ENCODE peak calls at places on chromosomes 4 and X, in eight cellular contexts. Q is right lobe of liver; G is BE2C; U is occipital lobe; E is astrocyte of the spinal cord; B is NCI-H1436; W is stimulated activated CD8-positive, alpha-beta memory T cell treated with anti-CD3 and anti-CD28 coated beads, Interleukin-15, amount 100 ng/mL, for 24 hours; O is germinal center. M is an unnamed sample.

GRCh38 chr4:138911903-138912713 is 103.5 kb upstream of the NOCT start:
- DNase-seq in Q (no peak), G (peak), U (no peak), E (no peak), B (peak), W (no peak), O (no peak), M (no peak)

GRCh38 chr4:34181311-34181808 is 2063.0 kb downstream of the ARAP2 start:
- DNase-seq in Q (no peak), G (no peak), U (no peak), E (peak), B (no peak), W (no peak), O (no peak), M (peak)

GRCh38 chrX:119763175-119763574 is 4.8 kb downstream of the SOWAHD start:
- DNase-seq in Q (no peak), G (no peak), U (no peak), E (peak), B (no peak), W (no peak), O (no peak), M (peak)

GRCh38 chr4:96295143-96295763 is 455.4 kb downstream of the PDHA2 start:
- DNase-seq in Q (no peak), G (peak), U (no peak), E (no peak), B (no peak), W (no peak), O (no peak), M (no peak)

GRCh38 chrX:133337250-133337649 is 78.0 kb downstream of the GPC4 start:
- DNase-seq in Q (no peak), G (no peak), U (no peak), E (no peak), B (no peak), W (no peak), O (no peak), M (no peak)

GRCh38 chr4:38510201-38510600 is 153.8 kb upstream of the KLF3 start:
- DNase-seq in Q (no peak), G (no peak), U (no peak), E (no peak), B (no peak), W (no peak), O (no peak), M (no peak)

GRCh38 chr4:26958925-26959653 is 98.4 kb downstream of the STIM2 start:
- DNase-seq in Q (no peak), G (no peak), U (no peak), E (no peak), B (no peak), W (no peak), O (no peak), M (no peak)

GRCh38 chr4:5969336-5969735 is 48.9 kb downstream of the C4orf50 start:
- DNase-seq in Q (no peak), G (no peak), U (no peak), E (no peak), B (no peak), W (no peak), O (no peak), M (no peak)

GRCh38 chrX:154411322-154411980 is at the start of gene TAFAZZIN:
- DNase-seq in Q (peak), G (peak), U (peak), E (peak), B (peak), W (peak), O (peak), M (no peak)

GRCh38 chrX:136658151-136658550 is 10.2 kb downstream of the CD40LG start:
- DNase-seq in Q (no peak), G (no peak), U (no peak), E (no peak), B (no peak), W (no peak), O (no peak), M (no peak)

GRCh38 chr4:78356251-78356650 is 195.3 kb upstream of the ANXA3 start:
- DNase-seq in Q (no peak), G (no peak), U (no peak), E (peak), B (no peak), W (no peak), O (no peak), M (no peak)

GRCh38 chr4:80831383-80832361 is 198.8 kb upstream of the BMP3 start:
- DNase-seq in Q (no peak), G (no peak), U (no peak), E (peak), B (no peak), W (no peak), O (no peak), M (no peak)

GRCh38 chrX:71547339-71547738 is 14.4 kb downstream of the OGT start:
- DNase-seq in Q (no peak), G (no peak), U (no peak), E (no peak), B (no peak), W (no peak), O (no peak), M (no peak)

GRCh38 chr4:36281384-36282106 is at the start of gene DTHD1:
- DNase-seq in Q (no peak), G (no peak), U (no peak), E (no peak), B (no peak), W (no peak), O (no peak), M (no peak)

GRCh38 chr4:1075266-1075665 is 38.1 kb downstream of the RNF212 start:
- DNase-seq in Q (no peak), G (no peak), U (no peak), E (no peak), B (no peak), W (no peak), O (no peak), M (no peak)

GRCh38 chr4:121758896-121759568 is 5.9 kb downstream of the SMIM43 start:
- DNase-seq in Q (no peak), G (no peak), U (no peak), E (no peak), B (no peak), W (no peak), O (no peak), M (no peak)

GRCh38 chr4:155426953-155427352 is 50.2 kb upstream of the MAP9 start:
- DNase-seq in Q (no peak), G (no peak), U (no peak), E (no peak), B (no peak), W (no peak), O (no peak), M (no peak)

GRCh38 chr4:79597266-79597665 is 189.2 kb upstream of the GK2 start:
- DNase-seq in Q (no peak), G (peak), U (no peak), E (peak), B (no peak), W (no peak), O (no peak), M (peak)

GRCh38 chrX:24113161-24113560 is 36.4 kb upstream of the ZFX start:
- DNase-seq in Q (no peak), G (no peak), U (no peak), E (no peak), B (no peak), W (no peak), O (no peak), M (no peak)

GRCh38 chrX:129462707-129463106 is 60.6 kb downstream of the SMARCA1 start:
- DNase-seq in Q (no peak), G (no peak), U (no peak), E (no peak), B (no peak), W (no peak), O (no peak), M (no peak)

GRCh38 chr4:100540156-100540555 is 22.3 kb upstream of the EMCN start:
- DNase-seq in Q (no peak), G (no peak), U (no peak), E (no peak), B (no peak), W (no peak), O (peak), M (no peak)

GRCh38 chr4:85677286-85677685 is 202.3 kb downstream of the ARHGAP24 start:
- DNase-seq in Q (no peak), G (peak), U (no peak), E (no peak), B (no peak), W (no peak), O (no peak), M (no peak)

GRCh38 chr4:177235026-177235425 is 74.6 kb upstream of the NEIL3 start:
- DNase-seq in Q (no peak), G (no peak), U (no peak), E (peak), B (no peak), W (no peak), O (no peak), M (peak)

GRCh38 chr4:81722229-81722900 is 250.7 kb upstream of the RASGEF1B start:
- DNase-seq in Q (no peak), G (no peak), U (no peak), E (no peak), B (no peak), W (no peak), O (no peak), M (no peak)